ENCODE peak calls at places on chromosomes 6 and 20, in eight cellular contexts. O is activated CD4-positive, CD25-positive, alpha-beta regulatory T cell treated with anti-CD3 and anti-CD28 coated beads, Interleukin-2, amount 50 U/mL, for 72 hours; P is BJ; K is activated CD4-positive, alpha-beta T cell treated with anti-CD3 and anti-CD28 coated beads for 4 hours; Z is Kasumi-1; V is NCI-H1417; E is AG04450; T is activated gamma-delta T cell. M is an unnamed sample.

GRCh38 chr20:51184289-51184688 is 161.4 kb upstream of the KCNG1 start:
- DNase-seq in O (no peak), P (no peak), K (no peak), Z (no peak), V (no peak), E (no peak), T (no peak), M (no peak)

GRCh38 chr20:31901615-31902014 is 31.2 kb downstream of the TTLL9 start:
- DNase-seq in O (no peak), P (no peak), K (no peak), Z (no peak), V (no peak), E (no peak), T (no peak), M (no peak)

GRCh38 chr6:170489836-170490235 is 63.3 kb downstream of the PSMB1 start:
- DNase-seq in O (no peak), P (no peak), K (no peak), Z (no peak), V (no peak), E (no peak), T (no peak), M (no peak)

GRCh38 chr20:42610070-42610469 is 579.6 kb downstream of the PTPRT start:
- DNase-seq in O (no peak), P (no peak), K (no peak), Z (no peak), V (no peak), E (no peak), T (no peak), M (no peak)

GRCh38 chr6:114096553-114097172 is 125.7 kb upstream of the HDAC2 start:
- DNase-seq in O (no peak), P (no peak), K (no peak), Z (peak), V (peak), E (no peak), T (no peak), M (peak)

GRCh38 chr20:8287328-8287727 is 155.3 kb downstream of the PLCB1 start:
- DNase-seq in O (no peak), P (no peak), K (no peak), Z (no peak), V (peak), E (no peak), T (no peak), M (no peak)

GRCh38 chr6:48476257-48476656 is 365.3 kb upstream of the PTCHD4 start:
- DNase-seq in O (no peak), P (no peak), K (no peak), Z (no peak), V (peak), E (no peak), T (no peak), M (no peak)

GRCh38 chr6:30810813-30811329 is 66.5 kb upstream of the IER3 start:
- DNase-seq in O (peak), P (no peak), K (peak), Z (no peak), V (no peak), E (no peak), T (no peak), M (peak)

GRCh38 chr6:107576852-107577251 is 86.9 kb downstream of the SOBP start:
- DNase-seq in O (no peak), P (no peak), K (no peak), Z (no peak), V (no peak), E (peak), T (no peak), M (peak)

GRCh38 chr6:40328376-40328987 is 258.7 kb downstream of the LRFN2 start:
- DNase-seq in O (no peak), P (no peak), K (peak), Z (no peak), V (peak), E (no peak), T (no peak), M (no peak)

GRCh38 chr6:130843575-130844320 is 16.5 kb downstream of the SMLR1 start:
- DNase-seq in O (no peak), P (peak), K (no peak), Z (peak), V (peak), E (no peak), T (no peak), M (peak)

GRCh38 chr6:43444036-43444435 is 11.3 kb downstream of the DLK2 start:
- DNase-seq in O (no peak), P (no peak), K (no peak), Z (no peak), V (no peak), E (no peak), T (no peak), M (no peak)

GRCh38 chr20:54255157-54255556 is 47.3 kb downstream of the PFDN4 start:
- DNase-seq in O (no peak), P (no peak), K (no peak), Z (no peak), V (no peak), E (peak), T (no peak), M (no peak)